ENCODE peak calls at places on chromosomes 4 and X, in six cellular contexts. One of them, this sample, is unnamed.
A peak's percentile ranks its signal among the peaks of the same experiment; 100 is the strongest.

GRCh38 chr4:630661-631060 is 5.3 kb downstream of the PDE6B start:
- DNase-seq in stimulated activated CD8-positive, alpha-beta memory T cell treated with anti-CD3 and anti-CD28 coated beads, Interleukin-15, amount 100 ng/mL, for 24 hours: no peak
- DNase-seq in mucosa of descending colon: no peak
- DNase-seq in caudate nucleus: no peak
- DNase-seq in AG08396: no peak
- DNase-seq in upper lobe of right lung: peak; percentile 53
- DNase-seq in this sample: no peak

GRCh38 chr4:44522761-44523445 is 74.3 kb upstream of the KCTD8 start:
- DNase-seq in stimulated activated CD8-positive, alpha-beta memory T cell treated with anti-CD3 and anti-CD28 coated beads, Interleukin-15, amount 100 ng/mL, for 24 hours: no peak
- DNase-seq in mucosa of descending colon: no peak
- DNase-seq in caudate nucleus: no peak
- DNase-seq in AG08396: no peak
- DNase-seq in upper lobe of right lung: no peak
- DNase-seq in this sample: no peak

GRCh38 chr4:173436866-173437265 is 38.0 kb upstream of the SCRG1 start:
- DNase-seq in stimulated activated CD8-positive, alpha-beta memory T cell treated with anti-CD3 and anti-CD28 coated beads, Interleukin-15, amount 100 ng/mL, for 24 hours: no peak
- DNase-seq in mucosa of descending colon: no peak
- DNase-seq in caudate nucleus: no peak
- DNase-seq in AG08396: no peak
- DNase-seq in upper lobe of right lung: no peak
- DNase-seq in this sample: no peak

GRCh38 chr4:106062452-106062875 is 167.2 kb downstream of the NPNT start:
- DNase-seq in stimulated activated CD8-positive, alpha-beta memory T cell treated with anti-CD3 and anti-CD28 coated beads, Interleukin-15, amount 100 ng/mL, for 24 hours: no peak
- DNase-seq in mucosa of descending colon: no peak
- DNase-seq in caudate nucleus: no peak
- DNase-seq in AG08396: peak; percentile 5
- DNase-seq in upper lobe of right lung: no peak
- DNase-seq in this sample: no peak

GRCh38 chr4:11548529-11549176 is 120.0 kb upstream of the HS3ST1 start:
- DNase-seq in stimulated activated CD8-positive, alpha-beta memory T cell treated with anti-CD3 and anti-CD28 coated beads, Interleukin-15, amount 100 ng/mL, for 24 hours: no peak
- DNase-seq in mucosa of descending colon: no peak
- DNase-seq in caudate nucleus: no peak
- DNase-seq in AG08396: no peak
- DNase-seq in upper lobe of right lung: no peak
- DNase-seq in this sample: no peak

GRCh38 chr4:20255823-20256222 is 4.1 kb downstream of the SLIT2 start:
- DNase-seq in stimulated activated CD8-positive, alpha-beta memory T cell treated with anti-CD3 and anti-CD28 coated beads, Interleukin-15, amount 100 ng/mL, for 24 hours: no peak
- DNase-seq in mucosa of descending colon: no peak
- DNase-seq in caudate nucleus: no peak
- DNase-seq in AG08396: no peak
- DNase-seq in upper lobe of right lung: no peak
- DNase-seq in this sample: no peak

GRCh38 chr4:7399433-7400234 is 35.1 kb downstream of the PSAPL1 start:
- DNase-seq in stimulated activated CD8-positive, alpha-beta memory T cell treated with anti-CD3 and anti-CD28 coated beads, Interleukin-15, amount 100 ng/mL, for 24 hours: no peak
- DNase-seq in mucosa of descending colon: no peak
- DNase-seq in caudate nucleus: no peak
- DNase-seq in AG08396: no peak
- DNase-seq in upper lobe of right lung: no peak
- DNase-seq in this sample: no peak

GRCh38 chr4:168634276-168634802 is 137.5 kb downstream of the PALLD start:
- DNase-seq in stimulated activated CD8-positive, alpha-beta memory T cell treated with anti-CD3 and anti-CD28 coated beads, Interleukin-15, amount 100 ng/mL, for 24 hours: no peak
- DNase-seq in mucosa of descending colon: no peak
- DNase-seq in caudate nucleus: no peak
- DNase-seq in AG08396: peak; percentile 82
- DNase-seq in upper lobe of right lung: no peak
- DNase-seq in this sample: peak; percentile 46

GRCh38 chr4:161952382-161952781 is 211.4 kb downstream of the FSTL5 start:
- DNase-seq in stimulated activated CD8-positive, alpha-beta memory T cell treated with anti-CD3 and anti-CD28 coated beads, Interleukin-15, amount 100 ng/mL, for 24 hours: no peak
- DNase-seq in mucosa of descending colon: no peak
- DNase-seq in caudate nucleus: no peak
- DNase-seq in AG08396: no peak
- DNase-seq in upper lobe of right lung: no peak
- DNase-seq in this sample: no peak

GRCh38 chrX:141989134-141989533 is 85.4 kb downstream of the MAGEC1 start:
- DNase-seq in stimulated activated CD8-positive, alpha-beta memory T cell treated with anti-CD3 and anti-CD28 coated beads, Interleukin-15, amount 100 ng/mL, for 24 hours: no peak
- DNase-seq in mucosa of descending colon: no peak
- DNase-seq in caudate nucleus: no peak
- DNase-seq in AG08396: no peak
- DNase-seq in upper lobe of right lung: no peak
- DNase-seq in this sample: no peak